ENCODE peak calls at places on chromosomes 11 and 22, in five cellular contexts. One of them, this sample, is unnamed.

GRCh38 chr22:46029574-46030200 is 52.7 kb upstream of the WNT7B start:
- DNase-seq in CD4-positive, CD25-positive, alpha-beta regulatory T cell: no peak
- DNase-seq in A549: no peak
- DNase-seq in effector memory CD4-positive, alpha-beta T cell: no peak
- DNase-seq in mucosa of descending colon: no peak
- DNase-seq in this sample: no peak

GRCh38 chr11:45590743-45591142 is 74.7 kb downstream of the CHST1 start:
- DNase-seq in A549: no peak
- DNase-seq in CD4-positive, CD25-positive, alpha-beta regulatory T cell: no peak
- DNase-seq in mucosa of descending colon: no peak
- DNase-seq in effector memory CD4-positive, alpha-beta T cell: no peak
- DNase-seq in this sample: no peak

GRCh38 chr11:119148855-119149370 is at the start of gene ABCG4:
- DNase-seq in CD4-positive, CD25-positive, alpha-beta regulatory T cell: no peak
- DNase-seq in mucosa of descending colon: peak; percentile 19
- DNase-seq in A549: no peak
- DNase-seq in effector memory CD4-positive, alpha-beta T cell: no peak
- DNase-seq in this sample: peak; percentile 24

GRCh38 chr22:24051028-24051427 is 39.9 kb downstream of the CABIN1 start:
- DNase-seq in A549: no peak
- DNase-seq in effector memory CD4-positive, alpha-beta T cell: no peak
- DNase-seq in CD4-positive, CD25-positive, alpha-beta regulatory T cell: no peak
- DNase-seq in mucosa of descending colon: no peak
- DNase-seq in this sample: no peak

GRCh38 chr22:29842740-29843139 is 4.7 kb upstream of the ASCC2 start:
- DNase-seq in effector memory CD4-positive, alpha-beta T cell: no peak
- DNase-seq in mucosa of descending colon: no peak
- DNase-seq in CD4-positive, CD25-positive, alpha-beta regulatory T cell: no peak
- DNase-seq in A549: peak; percentile 88
- DNase-seq in this sample: no peak

GRCh38 chr11:68690671-68691401 is 6.5 kb downstream of the GAL start:
- DNase-seq in mucosa of descending colon: no peak
- DNase-seq in effector memory CD4-positive, alpha-beta T cell: peak; percentile 2
- DNase-seq in CD4-positive, CD25-positive, alpha-beta regulatory T cell: peak; percentile 39
- DNase-seq in A549: no peak
- DNase-seq in this sample: no peak

GRCh38 chr22:36643033-36643432 is 60.5 kb downstream of the CACNG2 start:
- DNase-seq in CD4-positive, CD25-positive, alpha-beta regulatory T cell: no peak
- DNase-seq in mucosa of descending colon: no peak
- DNase-seq in A549: no peak
- DNase-seq in effector memory CD4-positive, alpha-beta T cell: no peak
- DNase-seq in this sample: no peak

GRCh38 chr11:114319716-114320328 is 23.6 kb downstream of the NNMT start:
- DNase-seq in effector memory CD4-positive, alpha-beta T cell: no peak
- DNase-seq in mucosa of descending colon: no peak
- DNase-seq in A549: no peak
- DNase-seq in CD4-positive, CD25-positive, alpha-beta regulatory T cell: no peak
- DNase-seq in this sample: no peak

GRCh38 chr22:31212783-31213626 is 907 bp downstream of the LIMK2 start:
- DNase-seq in mucosa of descending colon: no peak
- DNase-seq in effector memory CD4-positive, alpha-beta T cell: no peak
- DNase-seq in CD4-positive, CD25-positive, alpha-beta regulatory T cell: no peak
- DNase-seq in A549: no peak
- DNase-seq in this sample: no peak

GRCh38 chr22:23084453-23085350 is 14.4 kb downstream of the GNAZ start:
- DNase-seq in effector memory CD4-positive, alpha-beta T cell: no peak
- DNase-seq in mucosa of descending colon: no peak
- DNase-seq in CD4-positive, CD25-positive, alpha-beta regulatory T cell: no peak
- DNase-seq in A549: no peak
- DNase-seq in this sample: no peak

GRCh38 chr11:27395556-27396258 is 32.7 kb upstream of the CCDC34 start:
- DNase-seq in effector memory CD4-positive, alpha-beta T cell: no peak
- DNase-seq in CD4-positive, CD25-positive, alpha-beta regulatory T cell: no peak
- DNase-seq in mucosa of descending colon: peak; percentile 77
- DNase-seq in A549: peak; percentile 97
- DNase-seq in this sample: no peak

GRCh38 chr11:76233936-76234703 is 27.8 kb upstream of the WNT11 start:
- DNase-seq in effector memory CD4-positive, alpha-beta T cell: no peak
- DNase-seq in CD4-positive, CD25-positive, alpha-beta regulatory T cell: no peak
- DNase-seq in mucosa of descending colon: peak; percentile 42
- DNase-seq in A549: no peak
- DNase-seq in this sample: no peak

GRCh38 chr11:46560300-46561025 is 33.4 kb downstream of the AMBRA1 start:
- DNase-seq in A549: no peak
- DNase-seq in CD4-positive, CD25-positive, alpha-beta regulatory T cell: peak; percentile 39
- DNase-seq in mucosa of descending colon: peak; percentile 54
- DNase-seq in effector memory CD4-positive, alpha-beta T cell: no peak
- DNase-seq in this sample: no peak

GRCh38 chr11:102413497-102413896 is 39.1 kb downstream of the TMEM123 start:
- DNase-seq in mucosa of descending colon: no peak
- DNase-seq in CD4-positive, CD25-positive, alpha-beta regulatory T cell: peak; percentile 43
- DNase-seq in A549: no peak
- DNase-seq in effector memory CD4-positive, alpha-beta T cell: no peak
- DNase-seq in this sample: no peak

GRCh38 chr11:88266919-88267318 is 70.6 kb downstream of the CTSC start:
- DNase-seq in mucosa of descending colon: no peak
- DNase-seq in CD4-positive, CD25-positive, alpha-beta regulatory T cell: no peak
- DNase-seq in effector memory CD4-positive, alpha-beta T cell: no peak
- DNase-seq in A549: no peak
- DNase-seq in this sample: no peak

GRCh38 chr11:76782526-76783293 is 446 bp upstream of the TSKU start:
- DNase-seq in A549: peak; percentile 95
- DNase-seq in mucosa of descending colon: peak; percentile 85
- DNase-seq in CD4-positive, CD25-positive, alpha-beta regulatory T cell: no peak
- DNase-seq in effector memory CD4-positive, alpha-beta T cell: no peak
- DNase-seq in this sample: no peak

GRCh38 chr11:20105427-20105826 is 54.8 kb downstream of the DBX1 start:
- DNase-seq in mucosa of descending colon: no peak
- DNase-seq in effector memory CD4-positive, alpha-beta T cell: no peak
- DNase-seq in CD4-positive, CD25-positive, alpha-beta regulatory T cell: no peak
- DNase-seq in A549: no peak
- DNase-seq in this sample: no peak

GRCh38 chr11:79404325-79404724 is 36.5 kb downstream of the TENM4 start:
- DNase-seq in CD4-positive, CD25-positive, alpha-beta regulatory T cell: no peak
- DNase-seq in A549: no peak
- DNase-seq in effector memory CD4-positive, alpha-beta T cell: no peak
- DNase-seq in mucosa of descending colon: no peak
- DNase-seq in this sample: no peak

GRCh38 chr11:57778318-57779037 is 16.9 kb downstream of the CTNND1 start:
- DNase-seq in effector memory CD4-positive, alpha-beta T cell: no peak
- DNase-seq in mucosa of descending colon: peak; percentile 94
- DNase-seq in A549: peak; percentile 94
- DNase-seq in CD4-positive, CD25-positive, alpha-beta regulatory T cell: no peak
- DNase-seq in this sample: no peak

GRCh38 chr11:36235750-36236149 is 53.5 kb downstream of the COMMD9 start:
- DNase-seq in effector memory CD4-positive, alpha-beta T cell: no peak
- DNase-seq in A549: no peak
- DNase-seq in CD4-positive, CD25-positive, alpha-beta regulatory T cell: no peak
- DNase-seq in mucosa of descending colon: no peak
- DNase-seq in this sample: no peak

GRCh38 chr11:101523193-101523592 is 60.6 kb downstream of the TRPC6 start:
- DNase-seq in effector memory CD4-positive, alpha-beta T cell: no peak
- DNase-seq in CD4-positive, CD25-positive, alpha-beta regulatory T cell: no peak
- DNase-seq in mucosa of descending colon: no peak
- DNase-seq in A549: no peak
- DNase-seq in this sample: no peak

GRCh38 chr11:133070790-133071189 is 461.5 kb downstream of the OPCML start:
- DNase-seq in effector memory CD4-positive, alpha-beta T cell: no peak
- DNase-seq in A549: no peak
- DNase-seq in CD4-positive, CD25-positive, alpha-beta regulatory T cell: no peak
- DNase-seq in mucosa of descending colon: no peak
- DNase-seq in this sample: no peak

GRCh38 chr11:18614667-18615066 is 15.1 kb downstream of the MISFA start:
- DNase-seq in CD4-positive, CD25-positive, alpha-beta regulatory T cell: no peak
- DNase-seq in mucosa of descending colon: no peak
- DNase-seq in effector memory CD4-positive, alpha-beta T cell: no peak
- DNase-seq in A549: no peak
- DNase-seq in this sample: no peak

GRCh38 chr11:114399903-114400221 is 449 bp downstream of the C11orf71 start:
- DNase-seq in A549: no peak
- DNase-seq in effector memory CD4-positive, alpha-beta T cell: no peak
- DNase-seq in CD4-positive, CD25-positive, alpha-beta regulatory T cell: no peak
- DNase-seq in mucosa of descending colon: peak; percentile 61
- DNase-seq in this sample: no peak

GRCh38 chr11:45930031-45930794 is 7.8 kb downstream of the LARGE2 start:
- DNase-seq in mucosa of descending colon: peak; percentile 66
- DNase-seq in effector memory CD4-positive, alpha-beta T cell: peak; percentile 12
- DNase-seq in CD4-positive, CD25-positive, alpha-beta regulatory T cell: peak; percentile 42
- DNase-seq in A549: no peak
- DNase-seq in this sample: no peak

GRCh38 chr22:49598338-49598737 is 229.3 kb downstream of the BRD1 start:
- DNase-seq in CD4-positive, CD25-positive, alpha-beta regulatory T cell: no peak
- DNase-seq in mucosa of descending colon: no peak
- DNase-seq in effector memory CD4-positive, alpha-beta T cell: no peak
- DNase-seq in A549: no peak
- DNase-seq in this sample: no peak
- H3K9me3 ChIP-seq in CD4-positive, CD25-positive, alpha-beta regulatory T cell: no peaks in the 10 kb centered on the region
- H3K9me3 ChIP-seq in mucosa of descending colon: no peaks in the 10 kb centered on the region
- H3K9me3 ChIP-seq in effector memory CD4-positive, alpha-beta T cell: no peaks in the 10 kb centered on the region
- H3K9me3 ChIP-seq in A549: no peaks in the 10 kb centered on the region
- H3K9me3 ChIP-seq in this sample: no peaks in the 10 kb centered on the region

DNA sequence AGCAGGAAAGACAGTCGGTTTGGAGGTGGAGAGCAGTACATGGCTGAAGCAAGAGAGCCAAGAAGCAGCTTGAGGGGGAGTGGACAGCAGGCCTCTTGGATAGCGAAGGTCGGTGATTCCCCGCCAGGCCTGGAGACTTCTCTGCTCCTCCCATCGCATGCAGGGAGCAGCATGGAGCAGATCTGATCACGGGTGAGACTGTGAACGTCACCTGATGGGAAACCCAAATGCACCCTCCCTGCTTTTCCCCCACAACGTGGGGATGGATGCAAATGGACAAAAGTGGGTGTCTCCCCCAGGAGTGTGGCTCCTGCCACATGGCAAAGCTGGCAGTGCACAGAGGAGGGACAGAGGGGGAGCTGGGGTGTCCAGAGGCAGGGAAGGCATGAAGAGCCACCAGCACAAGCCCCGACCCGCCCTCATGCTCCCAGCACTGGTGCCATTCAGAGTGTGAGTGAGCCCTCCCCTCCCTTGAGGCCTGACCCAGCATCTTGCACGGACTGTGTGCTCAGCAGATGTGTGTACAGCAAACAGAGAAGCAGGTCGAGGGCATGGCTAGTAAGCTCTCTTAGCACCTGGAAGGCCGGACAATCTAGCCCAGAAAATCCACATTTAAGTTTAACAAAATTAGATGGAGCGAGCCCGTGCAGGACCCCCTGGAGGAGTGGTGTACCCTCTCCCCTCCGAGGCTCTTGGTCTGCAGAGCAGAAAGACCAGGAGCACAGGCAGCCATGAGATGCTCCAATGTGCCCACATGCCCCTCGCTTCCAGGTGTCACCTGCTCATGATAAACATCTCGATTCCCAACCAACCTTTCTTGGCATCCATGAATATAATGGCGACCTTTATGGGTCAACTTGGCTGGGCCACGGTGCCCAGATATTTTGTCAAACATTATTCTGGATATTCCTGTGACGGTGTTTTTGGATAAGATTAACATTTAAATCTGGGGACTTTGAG is 661.7 kb downstream of the TBC1D22A start:
- DNase-seq in effector memory CD4-positive, alpha-beta T cell: no peak
- DNase-seq in A549: no peak
- DNase-seq in mucosa of descending colon: no peak
- DNase-seq in CD4-positive, CD25-positive, alpha-beta regulatory T cell: no peak
- DNase-seq in this sample: no peak
- H3K9me3 ChIP-seq in effector memory CD4-positive, alpha-beta T cell: no peaks in the 10 kb centered on the region
- H3K9me3 ChIP-seq in A549: no peaks in the 10 kb centered on the region
- H3K9me3 ChIP-seq in mucosa of descending colon: no peaks in the 10 kb centered on the region
- H3K9me3 ChIP-seq in CD4-positive, CD25-positive, alpha-beta regulatory T cell: no peaks in the 10 kb centered on the region
- H3K9me3 ChIP-seq in this sample: no peaks in the 10 kb centered on the region

GRCh38 chr22:20450551-20450906 is 12.9 kb upstream of the SCARF2 start:
- DNase-seq in effector memory CD4-positive, alpha-beta T cell: no peak
- DNase-seq in mucosa of descending colon: no peak
- DNase-seq in CD4-positive, CD25-positive, alpha-beta regulatory T cell: no peak
- DNase-seq in A549: no peak
- DNase-seq in this sample: no peak

GRCh38 chr22:20453222-20453621 is 15.6 kb upstream of the SCARF2 start:
- DNase-seq in mucosa of descending colon: no peak
- DNase-seq in CD4-positive, CD25-positive, alpha-beta regulatory T cell: no peak
- DNase-seq in A549: no peak
- DNase-seq in effector memory CD4-positive, alpha-beta T cell: no peak
- DNase-seq in this sample: no peak

GRCh38 chr22:20449819-20450550 is 12.4 kb upstream of the SCARF2 start:
- DNase-seq in mucosa of descending colon: no peak
- DNase-seq in effector memory CD4-positive, alpha-beta T cell: no peak
- DNase-seq in A549: no peak
- DNase-seq in CD4-positive, CD25-positive, alpha-beta regulatory T cell: no peak
- DNase-seq in this sample: no peak

GRCh38 chr22:20448630-20449029 is 11.0 kb upstream of the SCARF2 start:
- DNase-seq in CD4-positive, CD25-positive, alpha-beta regulatory T cell: no peak
- DNase-seq in mucosa of descending colon: no peak
- DNase-seq in A549: no peak
- DNase-seq in effector memory CD4-positive, alpha-beta T cell: no peak
- DNase-seq in this sample: no peak

DNA sequence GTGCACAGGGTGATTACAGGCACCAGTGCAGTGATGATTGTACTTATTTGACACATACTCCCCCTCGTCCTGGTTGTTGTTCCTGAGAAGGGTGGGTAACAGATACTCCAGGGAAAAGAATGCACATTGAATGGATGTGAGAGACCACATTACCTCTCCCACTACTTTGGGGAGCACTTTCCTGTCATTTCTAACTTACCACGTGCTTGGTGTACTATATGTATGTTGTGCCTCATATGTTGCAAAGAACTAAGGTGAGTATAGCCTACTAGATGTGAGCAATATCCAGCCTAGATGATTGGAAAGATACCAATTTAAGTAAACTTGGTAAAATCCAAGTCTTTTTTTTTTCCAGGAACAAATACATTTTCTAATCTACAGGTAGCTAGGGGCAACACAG is 14.3 kb upstream of the SCARF2 start:
- DNase-seq in CD4-positive, CD25-positive, alpha-beta regulatory T cell: no peak
- DNase-seq in mucosa of descending colon: no peak
- DNase-seq in A549: no peak
- DNase-seq in effector memory CD4-positive, alpha-beta T cell: no peak
- DNase-seq in this sample: no peak
- H3K9me3 ChIP-seq in CD4-positive, CD25-positive, alpha-beta regulatory T cell: no peaks in the 10 kb centered on the region
- H3K9me3 ChIP-seq in mucosa of descending colon: no peaks in the 10 kb centered on the region
- H3K9me3 ChIP-seq in A549: no peaks in the 10 kb centered on the region
- H3K9me3 ChIP-seq in effector memory CD4-positive, alpha-beta T cell: no peaks in the 10 kb centered on the region
- H3K9me3 ChIP-seq in this sample: no peaks in the 10 kb centered on the region

GRCh38 chr22:48303360-48303725 is 1524.3 kb downstream of the BRD1 start:
- DNase-seq in effector memory CD4-positive, alpha-beta T cell: no peak
- DNase-seq in mucosa of descending colon: no peak
- DNase-seq in CD4-positive, CD25-positive, alpha-beta regulatory T cell: no peak
- DNase-seq in A549: no peak
- DNase-seq in this sample: no peak

GRCh38 chr22:48302657-48303359 is 1524.9 kb downstream of the BRD1 start:
- DNase-seq in mucosa of descending colon: no peak
- DNase-seq in effector memory CD4-positive, alpha-beta T cell: no peak
- DNase-seq in CD4-positive, CD25-positive, alpha-beta regulatory T cell: no peak
- DNase-seq in A549: no peak
- DNase-seq in this sample: no peak

GRCh38 chr22:48301421-48301820 is 1526.3 kb downstream of the BRD1 start:
- DNase-seq in A549: no peak
- DNase-seq in effector memory CD4-positive, alpha-beta T cell: no peak
- DNase-seq in CD4-positive, CD25-positive, alpha-beta regulatory T cell: no peak
- DNase-seq in mucosa of descending colon: no peak
- DNase-seq in this sample: no peak

GRCh38 chr22:48300877-48301276 is 1526.8 kb downstream of the BRD1 start:
- DNase-seq in A549: no peak
- DNase-seq in effector memory CD4-positive, alpha-beta T cell: no peak
- DNase-seq in mucosa of descending colon: no peak
- DNase-seq in CD4-positive, CD25-positive, alpha-beta regulatory T cell: no peak
- DNase-seq in this sample: no peak

GRCh38 chr22:48301908-48302307 is 1525.8 kb downstream of the BRD1 start:
- DNase-seq in CD4-positive, CD25-positive, alpha-beta regulatory T cell: no peak
- DNase-seq in effector memory CD4-positive, alpha-beta T cell: no peak
- DNase-seq in A549: no peak
- DNase-seq in mucosa of descending colon: no peak
- DNase-seq in this sample: no peak
- H3K9me3 ChIP-seq in CD4-positive, CD25-positive, alpha-beta regulatory T cell: no peaks in the 10 kb centered on the region
- H3K9me3 ChIP-seq in effector memory CD4-positive, alpha-beta T cell: no peaks in the 10 kb centered on the region
- H3K9me3 ChIP-seq in A549: no peaks in the 10 kb centered on the region
- H3K9me3 ChIP-seq in mucosa of descending colon: no peaks in the 10 kb centered on the region
- H3K9me3 ChIP-seq in this sample: no peaks in the 10 kb centered on the region